ENCODE peak calls at places on chromosomes 4 and X, in eight cellular contexts. C, P, B, H, F, T, Z and W are unnamed samples.

GRCh38 chrX:63746278-63746677 is 38.7 kb downstream of the ARHGEF9 start:
- DNase-seq in C (no peak), P (no peak), B (no peak), H (no peak), F (no peak), T (no peak), Z (no peak), W (no peak)

GRCh38 chr4:127997534-127998388 is 32.6 kb downstream of the ABHD18 start:
- DNase-seq in C (no peak), P (no peak), B (peak; percentile 4), H (peak; percentile 11), F (no peak), T (peak; percentile 7), Z (no peak), W (peak; percentile 60)

GRCh38 chr4:13298655-13299054 is 185.5 kb downstream of the RAB28 start:
- DNase-seq in C (no peak), P (no peak), B (no peak), H (no peak), F (no peak), T (no peak), Z (no peak), W (no peak)

GRCh38 chrX:97295954-97296353 is 412.2 kb downstream of the RPA4 start:
- DNase-seq in C (no peak), P (no peak), B (no peak), H (no peak), F (no peak), T (no peak), Z (no peak), W (no peak)

GRCh38 chrX:80648023-80648422 is 161.7 kb downstream of the BRWD3 start:
- DNase-seq in C (no peak), P (no peak), B (no peak), H (peak; percentile 5), F (no peak), T (no peak), Z (peak; percentile 0), W (peak; percentile 23)

GRCh38 chr4:52051213-52051614 is at the start of gene SPATA18:
- DNase-seq in C (no peak), P (no peak), B (no peak), H (peak; percentile 74), F (no peak), T (no peak), Z (no peak), W (no peak)

GRCh38 chr4:134756456-134756855 is 554.9 kb upstream of the PABPC4L start:
- DNase-seq in C (no peak), P (no peak), B (no peak), H (no peak), F (no peak), T (no peak), Z (no peak), W (no peak)

GRCh38 chr4:55398966-55399365 is 3.2 kb downstream of the TMEM165 start:
- DNase-seq in C (no peak), P (no peak), B (no peak), H (no peak), F (no peak), T (no peak), Z (no peak), W (peak; percentile 29)

GRCh38 chrX:65671286-65671685 is 3.8 kb downstream of the MSN start:
- DNase-seq in C (no peak), P (no peak), B (no peak), H (no peak), F (no peak), T (no peak), Z (no peak), W (no peak)

GRCh38 chrX:112840382-112841113 is at the start of gene AMOT:
- DNase-seq in C (peak; percentile 46), P (peak; percentile 52), B (peak; percentile 50), H (peak; percentile 62), F (no peak), T (peak; percentile 82), Z (peak; percentile 72), W (peak; percentile 40)

GRCh38 chrX:113390531-113390930 is 549.9 kb upstream of the AMOT start:
- DNase-seq in C (no peak), P (no peak), B (no peak), H (no peak), F (no peak), T (no peak), Z (no peak), W (no peak)